ENCODE peak calls at places on chromosomes 16 and 17, in seven cellular contexts. One of them, this sample, is unnamed.

GRCh38 chr17:44539664-44540063 is 17.6 kb upstream of the FZD2 start:
- DNase-seq in neuronal stem cell: peak
- DNase-seq in mesendoderm: peak
- DNase-seq in K562: no peak
- DNase-seq in neural progenitor cell: peak
- DNase-seq in GM23248: no peak
- DNase-seq in endodermal cell: peak
- DNase-seq in this sample: no peak

GRCh38 chr16:31876955-31877828 is 3.6 kb downstream of the ZNF267 start:
- DNase-seq in neuronal stem cell: no peak
- DNase-seq in mesendoderm: no peak
- DNase-seq in K562: no peak
- DNase-seq in neural progenitor cell: no peak
- DNase-seq in GM23248: peak
- DNase-seq in endodermal cell: no peak
- DNase-seq in this sample: no peak

GRCh38 chr17:60154616-60155426 is 5.0 kb downstream of the CA4 start:
- DNase-seq in neuronal stem cell: no peak
- DNase-seq in mesendoderm: no peak
- DNase-seq in K562: no peak
- DNase-seq in neural progenitor cell: no peak
- DNase-seq in GM23248: peak
- DNase-seq in endodermal cell: peak
- DNase-seq in this sample: no peak

GRCh38 chr17:57880086-57880456 is 30.2 kb upstream of the MRPS23 start:
- DNase-seq in neuronal stem cell: no peak
- DNase-seq in mesendoderm: no peak
- DNase-seq in K562: no peak
- DNase-seq in neural progenitor cell: no peak
- DNase-seq in GM23248: no peak
- DNase-seq in endodermal cell: no peak
- DNase-seq in this sample: no peak

GRCh38 chr17:43553501-43554018 is 7.4 kb upstream of the ETV4 start:
- DNase-seq in neuronal stem cell: no peak
- DNase-seq in mesendoderm: no peak
- DNase-seq in K562: no peak
- DNase-seq in neural progenitor cell: peak
- DNase-seq in GM23248: no peak
- DNase-seq in endodermal cell: peak
- DNase-seq in this sample: no peak

GRCh38 chr16:69324013-69324531 is 6.3 kb downstream of the PDF start:
- DNase-seq in neuronal stem cell: no peak
- DNase-seq in mesendoderm: no peak
- DNase-seq in K562: no peak
- DNase-seq in neural progenitor cell: no peak
- DNase-seq in GM23248: no peak
- DNase-seq in endodermal cell: no peak
- DNase-seq in this sample: no peak

GRCh38 chr17:55067697-55068439 is 99.3 kb downstream of the STXBP4 start:
- DNase-seq in neuronal stem cell: no peak
- DNase-seq in mesendoderm: peak
- DNase-seq in K562: peak
- DNase-seq in neural progenitor cell: no peak
- DNase-seq in GM23248: peak
- DNase-seq in endodermal cell: no peak
- DNase-seq in this sample: no peak

GRCh38 chr17:7803981-7804380 is 30.0 kb upstream of the KDM6B start:
- DNase-seq in neuronal stem cell: no peak
- DNase-seq in mesendoderm: peak
- DNase-seq in K562: no peak
- DNase-seq in neural progenitor cell: no peak
- DNase-seq in GM23248: no peak
- DNase-seq in endodermal cell: peak
- DNase-seq in this sample: no peak

GRCh38 chr17:28493467-28493866 is 12.7 kb upstream of the FOXN1 start:
- DNase-seq in neuronal stem cell: no peak
- DNase-seq in mesendoderm: no peak
- DNase-seq in K562: no peak
- DNase-seq in neural progenitor cell: no peak
- DNase-seq in GM23248: peak
- DNase-seq in endodermal cell: no peak
- DNase-seq in this sample: no peak

GRCh38 chr17:27609606-27610303 is 21.2 kb upstream of the LGALS9 start:
- DNase-seq in neuronal stem cell: no peak
- DNase-seq in mesendoderm: peak
- DNase-seq in K562: peak
- DNase-seq in neural progenitor cell: peak
- DNase-seq in GM23248: peak
- DNase-seq in endodermal cell: peak
- DNase-seq in this sample: peak

GRCh38 chr17:68576811-68577551 is 24.2 kb downstream of the FAM20A start:
- DNase-seq in neuronal stem cell: no peak
- DNase-seq in mesendoderm: no peak
- DNase-seq in K562: no peak
- DNase-seq in neural progenitor cell: no peak
- DNase-seq in GM23248: peak
- DNase-seq in endodermal cell: peak
- DNase-seq in this sample: peak

GRCh38 chr17:8311131-8311790 is 1.2 kb downstream of the ARHGEF15 start:
- DNase-seq in neuronal stem cell: no peak
- DNase-seq in mesendoderm: no peak
- DNase-seq in K562: no peak
- DNase-seq in neural progenitor cell: no peak
- DNase-seq in GM23248: no peak
- DNase-seq in endodermal cell: peak
- DNase-seq in this sample: no peak

GRCh38 chr17:80811181-80812105 is 180.2 kb upstream of the CHMP6 start:
- DNase-seq in neuronal stem cell: no peak
- DNase-seq in mesendoderm: no peak
- DNase-seq in K562: no peak
- DNase-seq in neural progenitor cell: no peak
- DNase-seq in GM23248: no peak
- DNase-seq in endodermal cell: peak
- DNase-seq in this sample: peak

GRCh38 chr17:27529230-27529796 is 73.1 kb downstream of the KSR1 start:
- DNase-seq in neuronal stem cell: no peak
- DNase-seq in mesendoderm: no peak
- DNase-seq in K562: peak
- DNase-seq in neural progenitor cell: no peak
- DNase-seq in GM23248: no peak
- DNase-seq in endodermal cell: no peak
- DNase-seq in this sample: no peak

GRCh38 chr16:53911506-53911905 is 207.6 kb downstream of the FTO start:
- DNase-seq in neuronal stem cell: no peak
- DNase-seq in mesendoderm: peak
- DNase-seq in K562: no peak
- DNase-seq in neural progenitor cell: no peak
- DNase-seq in GM23248: no peak
- DNase-seq in endodermal cell: no peak
- DNase-seq in this sample: no peak

GRCh38 chr17:66347661-66348604 is 45.5 kb downstream of the PRKCA start:
- DNase-seq in neuronal stem cell: no peak
- DNase-seq in mesendoderm: no peak
- DNase-seq in K562: no peak
- DNase-seq in neural progenitor cell: no peak
- DNase-seq in GM23248: peak
- DNase-seq in endodermal cell: no peak
- DNase-seq in this sample: no peak

GRCh38 chr17:17749921-17750320 is 68.7 kb downstream of the RAI1 start:
- DNase-seq in neuronal stem cell: peak
- DNase-seq in mesendoderm: peak
- DNase-seq in K562: peak
- DNase-seq in neural progenitor cell: peak
- DNase-seq in GM23248: peak
- DNase-seq in endodermal cell: peak
- DNase-seq in this sample: peak

GRCh38 chr16:19382084-19382801 is 35.4 kb upstream of the TMC5 start:
- DNase-seq in neuronal stem cell: no peak
- DNase-seq in mesendoderm: no peak
- DNase-seq in K562: no peak
- DNase-seq in neural progenitor cell: no peak
- DNase-seq in GM23248: no peak
- DNase-seq in endodermal cell: no peak
- DNase-seq in this sample: no peak

GRCh38 chr17:80917716-80918560 is 73.7 kb upstream of the CHMP6 start:
- DNase-seq in neuronal stem cell: no peak
- DNase-seq in mesendoderm: no peak
- DNase-seq in K562: no peak
- DNase-seq in neural progenitor cell: no peak
- DNase-seq in GM23248: no peak
- DNase-seq in endodermal cell: no peak
- DNase-seq in this sample: no peak

DNA sequence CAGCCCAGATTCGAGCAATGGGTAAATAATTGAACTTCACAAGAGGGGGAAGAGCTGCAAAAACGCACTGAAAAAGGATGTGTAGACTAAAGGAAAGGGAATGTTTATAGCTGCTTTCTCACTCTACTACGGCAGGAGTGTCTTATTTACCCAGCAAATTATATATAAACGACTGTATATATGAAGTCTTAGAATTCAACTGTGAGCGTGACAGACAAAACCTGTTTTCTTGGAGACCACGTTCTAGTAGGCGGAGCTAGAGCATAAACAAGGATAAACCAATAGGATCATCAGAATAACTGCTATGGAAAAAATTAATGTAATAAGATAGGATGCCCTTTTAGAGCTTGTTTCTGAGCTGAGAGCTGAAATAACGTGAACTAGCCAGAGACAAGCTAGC is 394.6 kb upstream of the MON1B start:
- DNase-seq in neuronal stem cell: no peak
- DNase-seq in mesendoderm: no peak
- DNase-seq in K562: no peak
- DNase-seq in neural progenitor cell: no peak
- DNase-seq in GM23248: no peak
- DNase-seq in endodermal cell: no peak
- DNase-seq in this sample: no peak
- H3K9ac ChIP-seq in neuronal stem cell: no peak
- H3K9ac ChIP-seq in mesendoderm: no peak
- H3K9ac ChIP-seq in K562: no peak
- H3K9ac ChIP-seq in neural progenitor cell: no peak
- H3K9ac ChIP-seq in GM23248: no peak
- H3K9ac ChIP-seq in endodermal cell: no peak
- H3K9ac ChIP-seq in this sample: no peak

DNA sequence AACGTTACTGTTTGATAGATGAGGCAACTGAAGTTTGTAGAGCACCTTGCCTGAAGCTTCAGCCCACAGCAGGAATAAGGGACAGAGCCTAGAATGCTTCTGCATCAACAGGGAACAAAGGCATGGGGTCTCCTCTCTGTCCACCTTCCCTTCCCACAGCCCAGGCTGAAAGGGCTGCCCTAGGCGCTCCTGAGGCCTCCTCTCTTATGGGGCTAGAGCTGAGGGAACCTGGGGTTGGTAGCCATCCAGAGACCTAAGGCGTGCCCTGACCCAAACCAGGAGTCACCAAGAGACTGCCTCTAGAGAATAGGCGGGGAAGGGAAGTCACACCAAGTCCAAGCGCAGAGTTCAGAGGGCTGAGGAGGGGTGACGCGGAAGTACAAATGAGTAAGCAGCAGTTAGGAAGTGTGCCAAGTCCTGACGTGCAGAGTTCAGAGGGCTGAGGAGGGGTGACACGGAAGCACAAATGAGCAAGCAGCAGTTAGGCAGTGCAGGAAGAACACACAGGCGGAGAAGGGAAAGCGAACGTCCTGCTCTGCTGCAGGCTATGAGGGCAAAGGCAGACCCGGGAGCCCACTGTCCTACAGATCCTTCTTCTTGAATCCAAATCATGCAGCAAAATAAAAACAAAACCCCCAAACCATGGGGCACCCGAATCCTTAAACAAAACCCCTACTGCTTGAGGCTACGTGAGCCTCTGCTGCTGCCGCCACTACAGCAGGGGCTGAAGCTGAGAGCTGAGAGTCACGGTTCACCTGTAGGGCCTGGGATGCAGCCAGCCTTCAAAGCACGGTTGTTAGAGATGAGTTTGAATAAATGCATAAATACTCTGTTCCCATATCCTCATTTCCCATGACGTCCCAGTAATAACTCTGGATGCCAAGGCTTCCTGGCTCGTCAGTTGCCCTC is 2.7 kb upstream of the SPG7 start:
- DNase-seq in neuronal stem cell: no peak
- DNase-seq in mesendoderm: no peak
- DNase-seq in K562: peak
- DNase-seq in neural progenitor cell: no peak
- DNase-seq in GM23248: peak
- DNase-seq in endodermal cell: no peak
- DNase-seq in this sample: peak
- H3K27ac ChIP-seq in neuronal stem cell: no peak
- H3K27ac ChIP-seq in mesendoderm: no peak
- H3K27ac ChIP-seq in K562: peak
- H3K27ac ChIP-seq in neural progenitor cell: no peak
- H3K27ac ChIP-seq in GM23248: peak
- H3K27ac ChIP-seq in endodermal cell: no peak
- H3K27ac ChIP-seq in this sample: no peak

DNA sequence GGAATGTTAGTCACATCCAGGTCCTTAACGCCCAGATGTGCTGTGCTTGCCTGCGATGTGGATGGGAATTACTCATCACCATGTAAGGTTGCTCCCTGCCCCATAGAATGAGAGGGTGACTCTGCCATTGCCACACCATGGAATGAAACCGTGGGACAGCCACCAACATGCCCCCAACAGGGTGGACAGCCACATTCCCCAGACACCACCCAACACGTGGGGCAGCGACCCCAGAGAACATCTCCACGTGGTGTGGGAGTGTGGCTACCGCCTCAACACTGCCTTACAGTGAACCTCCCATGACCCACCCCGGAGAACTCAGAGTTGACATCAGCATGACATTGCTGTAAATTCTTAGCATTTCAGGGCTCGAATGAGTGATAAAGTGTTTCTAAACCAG is 31.9 kb downstream of the SCNN1B start:
- DNase-seq in neuronal stem cell: no peak
- DNase-seq in mesendoderm: peak
- DNase-seq in K562: no peak
- DNase-seq in neural progenitor cell: no peak
- DNase-seq in GM23248: no peak
- DNase-seq in endodermal cell: no peak
- DNase-seq in this sample: no peak
- H3K4me3 ChIP-seq in neuronal stem cell: no peak
- H3K4me3 ChIP-seq in mesendoderm: no peak
- H3K4me3 ChIP-seq in K562: no peak
- H3K4me3 ChIP-seq in neural progenitor cell: no peak
- H3K4me3 ChIP-seq in GM23248: no peak
- H3K4me3 ChIP-seq in endodermal cell: no peak
- H3K4me3 ChIP-seq in this sample: no peak

DNA sequence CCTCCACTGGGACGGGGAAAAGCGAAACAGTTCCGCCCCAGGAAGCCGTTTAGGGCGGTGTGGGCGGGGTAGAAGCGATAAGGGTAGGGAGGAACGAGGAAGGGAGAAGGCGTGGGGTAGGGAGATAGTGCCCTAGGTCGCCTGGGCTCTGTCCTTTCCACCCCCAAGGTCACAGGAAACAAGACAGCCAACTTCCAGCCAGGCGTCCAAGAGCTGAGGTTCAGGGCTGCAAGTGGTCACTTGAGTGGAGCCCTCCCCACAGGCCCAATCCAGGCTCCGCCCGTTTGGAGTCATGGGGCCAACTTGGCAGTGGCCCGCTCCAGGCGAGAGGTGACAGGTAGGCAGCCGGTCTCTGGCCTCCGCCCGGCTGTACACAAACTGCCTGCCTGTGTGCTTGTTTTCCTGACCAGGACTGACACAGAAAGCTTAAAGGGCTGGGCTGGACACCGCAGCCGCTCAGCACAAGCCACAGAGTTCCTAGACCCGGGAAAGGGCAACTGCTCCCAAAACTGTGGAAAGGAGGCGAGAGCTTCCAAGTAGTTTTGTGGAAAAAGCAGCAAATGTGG is at the start of gene RILP:
- DNase-seq in neuronal stem cell: no peak
- DNase-seq in mesendoderm: peak
- DNase-seq in K562: peak
- DNase-seq in neural progenitor cell: no peak
- DNase-seq in GM23248: peak
- DNase-seq in endodermal cell: peak
- DNase-seq in this sample: peak
- H3K9ac ChIP-seq in neuronal stem cell: peak
- H3K9ac ChIP-seq in mesendoderm: peak
- H3K9ac ChIP-seq in K562: peak
- H3K9ac ChIP-seq in neural progenitor cell: no peak
- H3K9ac ChIP-seq in GM23248: peak
- H3K9ac ChIP-seq in endodermal cell: no peak
- H3K9ac ChIP-seq in this sample: peak

This sample was measured in Karpas-422.